ENCODE peak calls at places on chromosomes 6 and 20, in seven cellular contexts. One of them, this sample, is unnamed.
A peak's percentile ranks its signal among the peaks of the same experiment; 100 is the strongest.

GRCh38 chr6:17012421-17013225 is 89.2 kb upstream of the STMND1 start:
- DNase-seq in Caco-2: peak; percentile 41
- DNase-seq in AG10803: peak; percentile 27
- DNase-seq in hepatocyte: peak; percentile 60
- DNase-seq in thyroid gland: no peak
- DNase-seq in HFF-Myc: peak; percentile 91
- DNase-seq in uterus: peak; percentile 57
- DNase-seq in this sample: no peak

GRCh38 chr6:128144320-128144719 is 243.5 kb upstream of the THEMIS start:
- DNase-seq in hepatocyte: peak; percentile 19
- DNase-seq in uterus: no peak
- DNase-seq in HFF-Myc: no peak
- DNase-seq in thyroid gland: no peak
- DNase-seq in AG10803: no peak
- DNase-seq in Caco-2: no peak
- DNase-seq in this sample: no peak

GRCh38 chr6:33731751-33732282 is 14.9 kb downstream of the IP6K3 start:
- DNase-seq in hepatocyte: no peak
- DNase-seq in HFF-Myc: no peak
- DNase-seq in AG10803: no peak
- DNase-seq in Caco-2: no peak
- DNase-seq in uterus: no peak
- DNase-seq in thyroid gland: peak; percentile 48
- DNase-seq in this sample: no peak

GRCh38 chr6:105642708-105643107 is 239.8 kb upstream of the PREP start:
- DNase-seq in thyroid gland: no peak
- DNase-seq in HFF-Myc: no peak
- DNase-seq in Caco-2: no peak
- DNase-seq in AG10803: peak; percentile 66
- DNase-seq in hepatocyte: no peak
- DNase-seq in uterus: no peak
- DNase-seq in this sample: no peak

GRCh38 chr6:33248643-33248931 is 23.1 kb downstream of the VPS52 start:
- DNase-seq in Caco-2: no peak
- DNase-seq in hepatocyte: no peak
- DNase-seq in uterus: no peak
- DNase-seq in thyroid gland: no peak
- DNase-seq in AG10803: peak; percentile 44
- DNase-seq in HFF-Myc: no peak
- DNase-seq in this sample: no peak

GRCh38 chr6:115310156-115310555 is 750.5 kb downstream of the FRK start:
- DNase-seq in uterus: no peak
- DNase-seq in thyroid gland: no peak
- DNase-seq in AG10803: no peak
- DNase-seq in hepatocyte: no peak
- DNase-seq in HFF-Myc: no peak
- DNase-seq in Caco-2: no peak
- DNase-seq in this sample: no peak

GRCh38 chr20:24958506-24959385 is 9.7 kb downstream of the CST7 start:
- DNase-seq in uterus: no peak
- DNase-seq in hepatocyte: no peak
- DNase-seq in thyroid gland: no peak
- DNase-seq in AG10803: no peak
- DNase-seq in HFF-Myc: no peak
- DNase-seq in Caco-2: no peak
- DNase-seq in this sample: no peak

GRCh38 chr6:113600556-113601339 is 256.4 kb upstream of the MARCKS start:
- DNase-seq in Caco-2: no peak
- DNase-seq in AG10803: no peak
- DNase-seq in HFF-Myc: no peak
- DNase-seq in uterus: no peak
- DNase-seq in hepatocyte: no peak
- DNase-seq in thyroid gland: no peak
- DNase-seq in this sample: no peak

GRCh38 chr6:93376026-93376540 is 43.3 kb downstream of the EPHA7 start:
- DNase-seq in hepatocyte: no peak
- DNase-seq in thyroid gland: no peak
- DNase-seq in uterus: no peak
- DNase-seq in Caco-2: no peak
- DNase-seq in AG10803: no peak
- DNase-seq in HFF-Myc: no peak
- DNase-seq in this sample: no peak

GRCh38 chr6:31407699-31408098 is 4.3 kb downstream of the MICA start:
- DNase-seq in uterus: no peak
- DNase-seq in Caco-2: no peak
- DNase-seq in AG10803: peak; percentile 67
- DNase-seq in thyroid gland: no peak
- DNase-seq in hepatocyte: no peak
- DNase-seq in HFF-Myc: no peak
- DNase-seq in this sample: no peak

GRCh38 chr6:43705996-43706395 is 18.4 kb upstream of the MRPS18A start:
- DNase-seq in AG10803: peak; percentile 12
- DNase-seq in Caco-2: no peak
- DNase-seq in hepatocyte: no peak
- DNase-seq in thyroid gland: no peak
- DNase-seq in HFF-Myc: no peak
- DNase-seq in uterus: no peak
- DNase-seq in this sample: no peak

GRCh38 chr20:43821795-43822194 is 92.9 kb upstream of the TOX2 start:
- DNase-seq in Caco-2: no peak
- DNase-seq in thyroid gland: no peak
- DNase-seq in uterus: no peak
- DNase-seq in hepatocyte: no peak
- DNase-seq in HFF-Myc: no peak
- DNase-seq in AG10803: no peak
- DNase-seq in this sample: no peak

GRCh38 chr20:4104045-4104444 is 88.7 kb upstream of the RNF24 start:
- DNase-seq in Caco-2: no peak
- DNase-seq in uterus: no peak
- DNase-seq in AG10803: no peak
- DNase-seq in thyroid gland: no peak
- DNase-seq in hepatocyte: no peak
- DNase-seq in HFF-Myc: no peak
- DNase-seq in this sample: no peak

GRCh38 chr20:35039146-35039545 is 53.5 kb downstream of the TRPC4AP start:
- DNase-seq in uterus: no peak
- DNase-seq in AG10803: no peak
- DNase-seq in HFF-Myc: no peak
- DNase-seq in thyroid gland: peak; percentile 72
- DNase-seq in hepatocyte: peak; percentile 79
- DNase-seq in Caco-2: peak; percentile 95
- DNase-seq in this sample: no peak

GRCh38 chr6:135675026-135675425 is 176.5 kb upstream of the PDE7B start:
- DNase-seq in uterus: no peak
- DNase-seq in HFF-Myc: no peak
- DNase-seq in AG10803: no peak
- DNase-seq in Caco-2: no peak
- DNase-seq in hepatocyte: no peak
- DNase-seq in thyroid gland: no peak
- DNase-seq in this sample: no peak

GRCh38 chr6:169157474-169158181 is 96.0 kb downstream of the THBS2 start:
- DNase-seq in uterus: no peak
- DNase-seq in HFF-Myc: no peak
- DNase-seq in Caco-2: no peak
- DNase-seq in AG10803: no peak
- DNase-seq in thyroid gland: no peak
- DNase-seq in hepatocyte: peak; percentile 43
- DNase-seq in this sample: no peak

GRCh38 chr6:21219241-21219640 is 374.3 kb upstream of the SOX4 start:
- DNase-seq in hepatocyte: no peak
- DNase-seq in uterus: no peak
- DNase-seq in HFF-Myc: no peak
- DNase-seq in Caco-2: no peak
- DNase-seq in thyroid gland: no peak
- DNase-seq in AG10803: peak; percentile 15
- DNase-seq in this sample: no peak

GRCh38 chr6:136764522-136764993 is 27.7 kb downstream of the MAP3K5 start:
- DNase-seq in AG10803: no peak
- DNase-seq in Caco-2: no peak
- DNase-seq in uterus: no peak
- DNase-seq in thyroid gland: no peak
- DNase-seq in HFF-Myc: no peak
- DNase-seq in hepatocyte: no peak
- DNase-seq in this sample: no peak

GRCh38 chr6:157089258-157089657 is 234.1 kb downstream of the TMEM242 start:
- DNase-seq in uterus: no peak
- DNase-seq in HFF-Myc: no peak
- DNase-seq in AG10803: peak; percentile 85
- DNase-seq in hepatocyte: peak; percentile 16
- DNase-seq in Caco-2: peak; percentile 59
- DNase-seq in thyroid gland: no peak
- DNase-seq in this sample: no peak

GRCh38 chr20:46699651-46700359 is 9.6 kb upstream of the SLC2A10 start:
- DNase-seq in HFF-Myc: no peak
- DNase-seq in Caco-2: no peak
- DNase-seq in uterus: no peak
- DNase-seq in hepatocyte: peak; percentile 40
- DNase-seq in AG10803: peak; percentile 54
- DNase-seq in thyroid gland: no peak
- DNase-seq in this sample: no peak
- TF ChIP-seq CTCF in HFF-Myc: peak; percentile 81
- TF ChIP-seq CTCF in Caco-2: peak; percentile 95
- TF ChIP-seq CTCF in uterus: no peak
- TF ChIP-seq CTCF in hepatocyte: peak; percentile 50
- TF ChIP-seq CTCF in AG10803: peak; percentile 73
- TF ChIP-seq CTCF in thyroid gland: no peak
- TF ChIP-seq CTCF in this sample: peak; percentile 80

GRCh38 chr6:5086294-5086890 is 1.3 kb downstream of the PPP1R3G start:
- DNase-seq in Caco-2: no peak
- DNase-seq in hepatocyte: no peak
- DNase-seq in HFF-Myc: no peak
- DNase-seq in uterus: no peak
- DNase-seq in thyroid gland: peak; percentile 5
- DNase-seq in AG10803: no peak
- DNase-seq in this sample: no peak
- H3K4me3 ChIP-seq in Caco-2: peak overlapping the region; percentile 68
- H3K4me3 ChIP-seq in hepatocyte: no peak overlapping the region
- H3K4me3 ChIP-seq in HFF-Myc: no peak overlapping the region
- H3K4me3 ChIP-seq in uterus: peak overlapping the region; percentile 51
- H3K4me3 ChIP-seq in thyroid gland: no peak overlapping the region
- H3K4me3 ChIP-seq in AG10803: no peak overlapping the region
- H3K4me3 ChIP-seq in this sample: peak overlapping the region; percentile 62

GRCh38 chr20:9615118-9615517 is 100.7 kb downstream of the LAMP5 start:
- DNase-seq in HFF-Myc: no peak
- DNase-seq in hepatocyte: no peak
- DNase-seq in Caco-2: no peak
- DNase-seq in uterus: no peak
- DNase-seq in AG10803: no peak
- DNase-seq in thyroid gland: no peak
- DNase-seq in this sample: no peak

GRCh38 chr20:9617940-9618339 is 103.5 kb downstream of the LAMP5 start:
- DNase-seq in hepatocyte: peak; percentile 74
- DNase-seq in Caco-2: peak; percentile 60
- DNase-seq in uterus: no peak
- DNase-seq in thyroid gland: no peak
- DNase-seq in HFF-Myc: no peak
- DNase-seq in AG10803: peak; percentile 3
- DNase-seq in this sample: no peak

GRCh38 chr20:9615766-9616454 is 101.5 kb downstream of the LAMP5 start:
- DNase-seq in thyroid gland: no peak
- DNase-seq in HFF-Myc: no peak
- DNase-seq in uterus: no peak
- DNase-seq in hepatocyte: no peak
- DNase-seq in AG10803: no peak
- DNase-seq in Caco-2: no peak
- DNase-seq in this sample: no peak

GRCh38 chr20:9616455-9616805 is 102.0 kb downstream of the LAMP5 start:
- DNase-seq in Caco-2: no peak
- DNase-seq in thyroid gland: no peak
- DNase-seq in uterus: no peak
- DNase-seq in HFF-Myc: no peak
- DNase-seq in hepatocyte: no peak
- DNase-seq in AG10803: no peak
- DNase-seq in this sample: no peak

DNA sequence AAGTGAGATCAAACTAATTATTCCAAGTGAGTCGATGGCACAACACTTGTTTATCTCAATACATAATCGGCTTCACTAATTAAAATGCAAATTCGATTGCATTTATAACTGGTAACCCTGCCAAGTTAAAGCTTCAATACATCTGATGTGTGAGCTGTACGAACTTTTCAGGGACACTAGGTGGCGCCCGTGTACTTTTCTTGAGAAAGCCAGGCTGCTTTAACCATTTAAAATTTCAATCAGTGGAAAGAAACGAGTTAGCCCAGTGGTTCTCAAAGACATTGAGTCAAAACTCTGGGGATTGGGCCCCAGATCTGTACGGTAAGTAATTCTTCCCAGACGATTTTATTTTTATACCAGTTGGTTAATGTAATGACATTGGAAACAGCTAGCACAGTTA is 102.7 kb downstream of the LAMP5 start:
- DNase-seq in AG10803: peak; percentile 66
- DNase-seq in Caco-2: peak; percentile 47
- DNase-seq in hepatocyte: peak; percentile 85
- DNase-seq in uterus: peak; percentile 35
- DNase-seq in HFF-Myc: peak; percentile 44
- DNase-seq in thyroid gland: peak; percentile 56
- DNase-seq in this sample: no peak
- TF ChIP-seq CTCF in AG10803: peak; percentile 86
- TF ChIP-seq CTCF in Caco-2: peak; percentile 82
- TF ChIP-seq CTCF in hepatocyte: peak; percentile 92
- TF ChIP-seq CTCF in uterus: peak; percentile 68
- TF ChIP-seq CTCF in HFF-Myc: peak; percentile 60
- TF ChIP-seq CTCF in thyroid gland: peak; percentile 70
- TF ChIP-seq CTCF in this sample: peak; percentile 74

GRCh38 chr6:132011582-132011981 is 60.4 kb upstream of the CCN2 start:
- DNase-seq in thyroid gland: no peak
- DNase-seq in HFF-Myc: no peak
- DNase-seq in uterus: peak; percentile 25
- DNase-seq in Caco-2: no peak
- DNase-seq in AG10803: peak; percentile 85
- DNase-seq in hepatocyte: no peak
- DNase-seq in this sample: no peak
- H3K4me3 ChIP-seq in thyroid gland: no peak overlapping the region
- H3K4me3 ChIP-seq in HFF-Myc: no peak overlapping the region
- H3K4me3 ChIP-seq in uterus: no peak overlapping the region
- H3K4me3 ChIP-seq in Caco-2: no peak overlapping the region
- H3K4me3 ChIP-seq in AG10803: no peak overlapping the region
- H3K4me3 ChIP-seq in hepatocyte: no peak overlapping the region
- H3K4me3 ChIP-seq in this sample: no peak overlapping the region

DNA sequence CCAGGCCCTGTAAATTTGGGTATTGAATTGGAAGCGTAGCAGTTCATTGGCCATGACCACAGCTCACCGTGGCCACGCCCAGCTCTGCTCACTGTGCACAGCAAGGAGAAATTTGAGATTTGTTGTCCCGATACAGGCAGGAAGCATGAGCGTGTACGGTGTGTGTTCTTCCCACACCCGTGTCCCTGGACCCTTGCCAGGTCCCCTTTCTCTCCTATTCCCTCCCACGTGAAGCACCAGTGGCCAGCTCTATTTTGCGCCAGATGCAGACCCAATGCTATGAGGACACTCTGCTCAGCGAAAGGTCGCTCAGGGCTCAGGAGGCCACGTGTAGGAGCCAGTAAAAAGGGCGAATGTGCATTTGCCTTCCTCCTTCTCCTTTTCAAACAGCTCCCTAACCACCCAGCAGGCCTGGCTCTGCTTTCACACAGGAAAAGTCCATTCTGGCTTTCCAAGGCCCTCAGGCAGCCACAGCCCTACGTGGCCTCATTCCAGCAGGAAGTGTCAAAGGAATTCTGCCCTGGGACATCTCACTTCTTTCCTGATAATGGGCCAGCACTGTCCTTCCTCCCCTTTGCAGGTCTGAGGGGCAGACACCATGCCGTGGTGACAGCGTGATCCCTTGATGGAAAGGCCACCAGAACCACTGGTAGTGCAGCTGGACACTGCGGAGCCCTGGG is 499.2 kb upstream of the CDH4 start:
- DNase-seq in HFF-Myc: no peak
- DNase-seq in uterus: no peak
- DNase-seq in AG10803: no peak
- DNase-seq in Caco-2: no peak
- DNase-seq in thyroid gland: peak; percentile 7
- DNase-seq in hepatocyte: no peak
- DNase-seq in this sample: no peak
- TF ChIP-seq CTCF in HFF-Myc: no peak
- TF ChIP-seq CTCF in uterus: no peak
- TF ChIP-seq CTCF in AG10803: no peak
- TF ChIP-seq CTCF in Caco-2: no peak
- TF ChIP-seq CTCF in thyroid gland: no peak
- TF ChIP-seq CTCF in hepatocyte: no peak
- TF ChIP-seq CTCF in this sample: no peak